ENCODE peak calls at places on chromosomes 3 and 15, in six cellular contexts. C, Q, S, F, I and J are unnamed samples.

GRCh38 chr3:40780801-40781406 is 256.1 kb downstream of the ZNF621 start:
- DNase-seq in I (peak; percentile 60), C (no peak), F (peak; percentile 70), S (no peak), Q (peak; percentile 61), J (no peak)

GRCh38 chr15:31098491-31098917 is 3.0 kb downstream of the TRPM1 start:
- DNase-seq in Q (no peak), C (no peak), F (no peak), I (no peak), S (no peak), J (no peak)

GRCh38 chr3:106088270-106088669 is 219.5 kb upstream of the CBLB start:
- DNase-seq in C (no peak), I (no peak), S (no peak), Q (peak; percentile 6), F (no peak), J (peak; percentile 35)

GRCh38 chr15:66599536-66600239 is 33.9 kb upstream of the LCTL start:
- DNase-seq in I (no peak), S (no peak), F (no peak), C (no peak), Q (no peak), J (no peak)

GRCh38 chr3:138180375-138181029 is 5.8 kb upstream of the DBR1 start:
- DNase-seq in I (peak; percentile 18), C (peak; percentile 35), F (no peak), Q (peak; percentile 27), S (peak; percentile 30), J (peak; percentile 22)

GRCh38 chr3:9362731-9363530 is at the start of gene THUMPD3:
- DNase-seq in F (peak; percentile 96), Q (peak; percentile 96), C (peak; percentile 95), I (peak; percentile 92), S (peak; percentile 87), J (peak; percentile 88)

GRCh38 chr3:47594792-47595191 is 16.1 kb upstream of the CSPG5 start:
- DNase-seq in F (no peak), C (no peak), I (no peak), S (no peak), Q (no peak), J (no peak)

GRCh38 chr3:177599331-177599730 is 402.0 kb upstream of the TBL1XR1 start:
- DNase-seq in S (no peak), Q (no peak), I (no peak), F (no peak), C (no peak), J (no peak)

GRCh38 chr3:167151671-167152070 is 228.4 kb downstream of the ZBBX start:
- DNase-seq in F (no peak), C (no peak), Q (no peak), I (no peak), S (no peak), J (no peak)

GRCh38 chr3:94441494-94441847 is 378.6 kb downstream of the NSUN3 start:
- DNase-seq in Q (no peak), S (no peak), F (no peak), C (no peak), I (no peak), J (no peak)

GRCh38 chr15:60077581-60078359 is 73.7 kb downstream of the FOXB1 start:
- DNase-seq in F (no peak), C (no peak), Q (no peak), S (no peak), I (no peak), J (no peak)
- H3K4me1 ChIP-seq in F (no peaks in the 10 kb centered on the region), C (no peaks in the 10 kb centered on the region), Q (peaks cover 2% of the 10 kb centered on the region), S (no peaks in the 10 kb centered on the region), I (peaks cover 23% of the 10 kb centered on the region), J (no peaks in the 10 kb centered on the region)

DNA sequence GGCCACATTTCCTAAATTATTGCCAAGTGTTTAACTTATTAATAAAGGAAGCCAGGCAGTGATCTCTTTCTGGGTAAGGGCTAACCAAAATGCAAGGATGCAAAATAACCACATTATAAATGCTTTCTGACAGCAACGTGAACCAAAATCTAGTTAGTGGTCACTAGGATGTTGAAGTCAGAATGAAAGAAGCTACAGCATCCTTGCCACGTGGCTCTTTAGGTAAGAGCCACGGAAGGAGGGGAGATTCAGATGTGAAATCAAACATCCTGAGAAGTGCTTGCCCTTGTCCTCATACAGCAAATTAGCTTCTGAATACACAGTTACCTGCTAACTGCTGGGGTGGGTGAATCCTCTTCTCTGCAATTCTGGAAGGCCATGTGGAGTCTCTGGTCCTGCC is 246.2 kb downstream of the FEZF2 start:
- DNase-seq in S (no peak), Q (no peak), C (no peak), I (no peak), F (no peak), J (no peak)
- TF ChIP-seq CTCF in S (no peak), Q (no peak), C (no peak), I (no peak), F (no peak), J (no peak)

DNA sequence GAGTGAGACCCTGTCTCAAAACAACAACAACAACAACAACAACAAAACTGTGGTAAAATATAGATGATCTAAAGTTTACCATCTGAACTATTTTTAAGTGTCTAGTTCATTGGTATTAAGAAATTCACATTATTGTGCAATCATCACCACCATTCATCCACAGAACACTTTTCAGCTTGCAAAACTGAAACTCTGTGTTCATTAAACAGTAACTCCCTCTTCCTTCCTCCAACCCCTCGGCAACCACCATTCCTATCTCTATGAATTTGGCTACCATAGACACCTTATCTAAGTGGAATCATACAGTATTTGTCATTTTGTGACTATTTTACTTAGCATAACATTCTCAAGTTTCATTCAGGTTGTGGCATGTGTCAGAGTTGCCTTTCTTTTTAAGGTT is 20.7 kb downstream of the KAT2B start:
- DNase-seq in Q (peak; percentile 46), F (no peak), S (no peak), I (peak; percentile 27), C (no peak), J (no peak)
- H3K4me3 ChIP-seq in Q (no peak overlapping the region), F (peak overlapping the region; percentile 20), S (no peak overlapping the region), I (no peak overlapping the region), C (no peak overlapping the region), J (no peak overlapping the region)

DNA sequence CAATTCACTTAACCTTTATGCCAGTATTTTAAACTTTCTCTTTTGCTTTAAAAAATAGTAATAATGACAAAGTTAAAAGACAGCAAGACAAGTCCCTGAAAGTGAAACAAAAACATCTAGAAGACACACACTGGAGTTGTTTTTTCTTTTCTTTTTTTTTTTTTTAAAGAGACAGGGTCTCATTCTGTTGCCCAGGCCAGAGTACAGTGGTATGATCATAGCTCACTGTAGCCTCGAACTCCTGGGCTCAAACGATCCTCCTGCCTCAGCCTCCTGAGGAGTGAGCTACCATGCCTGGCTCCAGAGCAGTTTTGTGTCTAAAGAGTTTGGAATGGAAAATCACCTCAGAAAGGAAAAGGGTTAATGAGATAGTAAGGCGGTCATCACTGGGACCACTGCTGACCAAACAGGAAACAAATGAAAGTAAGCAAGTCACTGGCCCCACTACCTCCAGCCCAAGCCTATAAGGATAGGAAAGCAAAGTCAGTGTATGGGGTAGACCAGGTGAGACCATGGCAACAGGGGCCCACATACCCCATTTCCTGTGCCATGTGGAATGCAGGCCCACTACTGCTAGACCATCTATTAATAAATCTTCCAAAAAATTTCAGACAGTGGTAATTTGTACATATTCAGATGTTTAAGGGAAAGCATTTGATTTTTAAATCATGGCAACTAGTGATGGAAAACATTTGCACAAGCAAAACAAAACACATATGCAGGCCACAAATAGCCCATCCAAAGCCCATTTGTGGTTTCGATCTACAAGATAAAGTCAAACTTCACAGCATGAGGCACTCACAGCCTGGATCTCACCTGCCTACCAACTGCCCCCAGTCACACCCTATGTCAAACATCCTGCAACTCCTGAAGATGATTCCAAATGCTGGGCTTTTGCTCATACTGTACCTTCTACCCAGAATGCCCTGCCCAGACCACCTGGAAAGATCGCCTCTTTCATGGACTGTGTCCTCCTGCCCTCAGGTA is 62.6 kb downstream of the OSBPL10 start:
- DNase-seq in Q (no peak), I (no peak), F (no peak), C (no peak), S (no peak), J (no peak)
- H3K4me1 ChIP-seq in Q (no peaks in the 10 kb centered on the region), I (no peaks in the 10 kb centered on the region), F (no peaks in the 10 kb centered on the region), C (peaks cover 9% of the 10 kb centered on the region), S (no peaks in the 10 kb centered on the region), J (no peaks in the 10 kb centered on the region)

DNA sequence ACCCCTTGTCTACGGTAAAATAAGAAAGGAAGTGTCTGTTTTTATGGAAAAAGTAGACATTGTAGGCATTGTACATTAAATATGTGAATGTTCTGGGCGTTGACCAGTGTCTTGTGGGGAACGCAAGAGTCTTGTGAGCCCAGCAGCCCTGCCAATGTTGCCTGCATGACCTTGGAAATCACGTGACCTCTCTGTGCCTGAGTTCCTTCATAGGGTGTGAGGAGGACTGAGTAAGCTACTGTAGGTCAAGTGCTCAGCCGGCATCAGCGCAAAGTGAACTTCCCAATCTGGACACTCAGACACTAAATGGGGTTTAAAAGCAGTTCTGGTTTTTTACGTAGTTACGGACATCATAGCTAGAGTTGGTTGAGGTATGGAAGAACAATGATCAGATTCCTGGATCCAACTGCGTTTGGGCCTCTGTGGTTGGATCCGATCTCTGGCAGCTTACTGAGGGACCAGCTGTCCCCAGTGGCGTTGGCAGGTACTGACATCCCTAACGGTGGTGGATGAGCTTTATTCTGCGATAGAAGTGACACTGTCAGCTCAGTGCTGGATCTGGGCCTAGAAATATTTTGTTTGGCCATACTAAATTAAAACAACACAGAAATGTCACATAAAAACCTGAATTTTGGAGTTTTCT is 63.8 kb downstream of the SPSB4 start:
- DNase-seq in F (no peak), C (peak; percentile 14), Q (no peak), I (no peak), S (peak; percentile 50), J (peak; percentile 50)
- TF ChIP-seq CTCF in F (peak; percentile 32), C (no peak), Q (peak; percentile 34), I (peak; percentile 34), S (peak; percentile 28), J (peak; percentile 69)